ENCODE peak calls at places on chromosomes 6 and 20, in nine cellular contexts. K, O, P, X, C, I, L, H and Z are unnamed samples.

GRCh38 chr20:61937146-61937962 is 128.3 kb downstream of the TAF4 start:
- DNase-seq in K (no peak), O (peak), P (no peak), X (no peak), C (no peak), I (no peak), L (no peak), H (no peak), Z (no peak)

GRCh38 chr20:44540834-44541233 is 19.0 kb upstream of the SERINC3 start:
- DNase-seq in K (no peak), O (no peak), P (no peak), X (no peak), C (peak), I (no peak), L (no peak), H (no peak), Z (no peak)

GRCh38 chr6:39836621-39837020 is 44.4 kb downstream of the DAAM2 start:
- DNase-seq in K (no peak), O (no peak), P (no peak), X (no peak), C (no peak), I (no peak), L (no peak), H (no peak), Z (no peak)

GRCh38 chr20:10565191-10565921 is 108.4 kb downstream of the JAG1 start:
- DNase-seq in K (no peak), O (peak), P (no peak), X (no peak), C (no peak), I (no peak), L (no peak), H (no peak), Z (no peak)

GRCh38 chr6:16594849-16595248 is 166.4 kb downstream of the ATXN1 start:
- DNase-seq in K (no peak), O (no peak), P (no peak), X (no peak), C (no peak), I (no peak), L (no peak), H (no peak), Z (no peak)

GRCh38 chr6:90411292-90411781 is 114.7 kb upstream of the BACH2 start:
- DNase-seq in K (no peak), O (no peak), P (no peak), X (no peak), C (no peak), I (peak), L (no peak), H (peak), Z (peak)

GRCh38 chr6:166221636-166222035 is 54.0 kb upstream of the TBXT start:
- DNase-seq in K (no peak), O (no peak), P (no peak), X (no peak), C (no peak), I (no peak), L (no peak), H (no peak), Z (no peak)

GRCh38 chr6:158072083-158072721 is 90.5 kb downstream of the SYNJ2 start:
- DNase-seq in K (peak), O (peak), P (peak), X (peak), C (peak), I (peak), L (peak), H (peak), Z (peak)

GRCh38 chr6:122063090-122063489 is 336.4 kb upstream of the HSF2 start:
- DNase-seq in K (no peak), O (no peak), P (no peak), X (no peak), C (no peak), I (no peak), L (no peak), H (no peak), Z (no peak)

GRCh38 chr6:110367001-110367400 is 8.9 kb upstream of the METTL24 start:
- DNase-seq in K (no peak), O (no peak), P (no peak), X (no peak), C (no peak), I (no peak), L (no peak), H (no peak), Z (no peak)

GRCh38 chr6:87653074-87653962 is 48.7 kb downstream of the AKIRIN2 start:
- DNase-seq in K (no peak), O (no peak), P (no peak), X (no peak), C (no peak), I (no peak), L (no peak), H (no peak), Z (no peak)

GRCh38 chr20:35134900-35135299 is 12.2 kb downstream of the EDEM2 start:
- DNase-seq in K (no peak), O (peak), P (no peak), X (no peak), C (no peak), I (no peak), L (no peak), H (no peak), Z (no peak)